ENCODE peak calls at places on chromosome 1, in nine cellular contexts. U is NCI-H460; M is SK-N-SH; Q is mesenteric fat pad; E is LoVo; D is stimulated activated CD4-positive, alpha-beta T cell treated with anti-CD3 and anti-CD28 coated beads, Interleukin-1b, Interleukin-23, amount 100 ng/mL, for 4 hours; J is fibroblast of lung; R is lower leg skin; S is T-helper 2 cell. T is an unnamed sample.

GRCh38 chr1:217525773-217526490 is 105.0 kb downstream of the GPATCH2 start:
- DNase-seq in J (peak; percentile 54), S (no peak), R (no peak), Q (no peak), E (no peak), M (no peak), U (no peak), D (no peak), T (no peak)

GRCh38 chr1:169484683-169485426 is 889 bp downstream of the SLC19A2 start:
- DNase-seq in U (peak; percentile 41), Q (no peak), J (peak; percentile 72), E (peak; percentile 40), S (no peak), D (peak; percentile 23), M (peak; percentile 44), R (peak; percentile 88), T (no peak)

GRCh38 chr1:151516031-151516511 is 4.9 kb downstream of the CGN start:
- DNase-seq in Q (no peak), E (peak; percentile 56), M (no peak), S (no peak), U (no peak), J (peak; percentile 17), R (no peak), D (no peak), T (no peak)

GRCh38 chr1:37189111-37189510 is 154.8 kb upstream of the GRIK3 start:
- DNase-seq in E (no peak), R (no peak), M (no peak), Q (no peak), D (no peak), S (no peak), J (no peak), U (no peak), T (no peak)

GRCh38 chr1:226814751-226815496 is 55.5 kb upstream of the PSEN2 start:
- DNase-seq in S (no peak), R (peak; percentile 96), M (no peak), U (peak; percentile 29), D (no peak), Q (no peak), J (peak; percentile 84), E (peak; percentile 94), T (peak; percentile 15)

GRCh38 chr1:7595338-7595737 is 175.8 kb upstream of the VAMP3 start:
- DNase-seq in J (no peak), U (no peak), R (no peak), Q (no peak), E (no peak), S (no peak), M (no peak), D (no peak), T (no peak)

GRCh38 chr1:201192478-201192804 is 1.8 kb downstream of the IGFN1 start:
- DNase-seq in M (no peak), E (no peak), R (no peak), D (no peak), J (no peak), U (no peak), Q (no peak), S (no peak), T (no peak)

GRCh38 chr1:103108525-103109150 is 316 bp upstream of the COL11A1 start:
- DNase-seq in J (peak; percentile 74), E (no peak), M (peak; percentile 34), U (no peak), S (no peak), Q (no peak), D (no peak), R (no peak), T (peak; percentile 23)

GRCh38 chr1:235657269-235657668 is 7.7 kb upstream of the GNG4 start:
- DNase-seq in D (no peak), E (no peak), U (no peak), J (no peak), M (no peak), S (no peak), R (no peak), Q (peak; percentile 39), T (no peak)

GRCh38 chr1:208988811-208989222 is 594.7 kb upstream of the CAMK1G start:
- DNase-seq in M (peak; percentile 35), Q (no peak), S (no peak), D (no peak), R (no peak), U (no peak), J (peak; percentile 59), E (peak; percentile 14), T (no peak)

GRCh38 chr1:56547473-56547872 is 31.9 kb downstream of the PLPP3 start:
- DNase-seq in U (no peak), M (no peak), J (no peak), E (no peak), D (no peak), S (no peak), R (no peak), Q (no peak), T (no peak)

GRCh38 chr1:107622975-107623374 is 342.0 kb downstream of the VAV3 start:
- DNase-seq in Q (no peak), U (no peak), S (no peak), J (peak; percentile 19), R (no peak), D (no peak), M (no peak), E (no peak), T (no peak)

GRCh38 chr1:218514694-218515093 is 169.6 kb downstream of the TGFB2 start:
- DNase-seq in Q (no peak), E (no peak), J (no peak), R (no peak), S (no peak), U (no peak), D (no peak), M (no peak), T (no peak)

T was measured in hippocampal formation.